ENCODE peak calls at places on chromosomes 4 and X, in ten cellular contexts. E is OCI-LY7; C is NAMALWA; W is transverse colon; O is stimulated activated CD4-positive, alpha-beta T cell treated with anti-CD3 and anti-CD28 coated beads, Interleukin-12 subunit alpha, Interleukin-12 subunit beta, amount 100 ng/mL, for 24 hours; G is suprapubic skin; J is astrocyte of the cerebellum; S is iris pigment epithelial cell; X is RKO; H is esophagus squamous epithelium. M is an unnamed sample.

GRCh38 chr4:8330821-8331566 is 61.4 kb downstream of the HTRA3 start:
- DNase-seq in O (no peak), X (no peak), J (no peak), E (no peak), S (no peak), G (peak), W (peak), H (no peak), C (no peak), M (peak)

GRCh38 chrX:141652315-141652714 is 46.2 kb downstream of the SPANXD start:
- DNase-seq in G (no peak), W (no peak), X (no peak), S (no peak), H (no peak), O (no peak), J (no peak), E (no peak), C (no peak), M (no peak)

GRCh38 chrX:72121381-72121780 is 10.3 kb downstream of the RTL5 start:
- DNase-seq in J (peak), C (no peak), S (peak), O (no peak), H (peak), W (peak), X (no peak), E (no peak), G (no peak), M (peak)

GRCh38 chr4:143241892-143242291 is 57.2 kb downstream of the USP38 start:
- DNase-seq in W (no peak), J (no peak), O (no peak), E (peak), H (no peak), G (no peak), C (peak), X (no peak), S (peak), M (no peak)

GRCh38 chr4:173514641-173515217 is 15.3 kb downstream of the HAND2 start:
- DNase-seq in O (no peak), H (no peak), S (no peak), E (no peak), W (no peak), C (no peak), G (no peak), X (no peak), J (no peak), M (no peak)

GRCh38 chr4:74751247-74751646 is 43.1 kb downstream of the BTC start:
- DNase-seq in G (no peak), O (no peak), J (no peak), C (no peak), S (no peak), W (no peak), H (no peak), E (no peak), X (no peak), M (no peak)

GRCh38 chr4:22458112-22458511 is 57.8 kb downstream of the ADGRA3 start:
- DNase-seq in O (no peak), H (no peak), S (no peak), W (no peak), J (no peak), C (no peak), G (no peak), E (no peak), X (no peak), M (no peak)

GRCh38 chr4:103498161-103499070 is 221.4 kb downstream of the TACR3 start:
- DNase-seq in C (no peak), J (peak), X (peak), E (no peak), S (peak), H (no peak), W (no peak), G (no peak), O (no peak), M (no peak)

GRCh38 chr4:80035336-80035735 is 37.7 kb downstream of the ANTXR2 start:
- DNase-seq in H (no peak), J (no peak), W (peak), O (no peak), S (no peak), X (no peak), G (no peak), C (no peak), E (no peak), M (no peak)

GRCh38 chr4:27861381-27861787 is 1000.7 kb downstream of the STIM2 start:
- DNase-seq in X (peak), G (no peak), H (no peak), O (no peak), S (peak), C (peak), W (no peak), J (no peak), E (peak), M (no peak)

GRCh38 chr4:96992443-96992842 is 1150.8 kb downstream of the STPG2 start:
- DNase-seq in H (no peak), S (no peak), W (no peak), X (no peak), G (no peak), J (no peak), O (no peak), C (no peak), E (no peak), M (no peak)

GRCh38 chrX:5730561-5730960 is 498.1 kb downstream of the NLGN4X start:
- DNase-seq in W (no peak), X (no peak), E (no peak), G (no peak), S (no peak), O (no peak), H (no peak), J (no peak), C (no peak), M (no peak)

GRCh38 chr4:83771113-83771705 is 235.3 kb downstream of the GPAT3 start:
- DNase-seq in C (peak), H (no peak), W (peak), O (no peak), G (no peak), E (peak), X (peak), S (peak), J (peak), M (no peak)